ENCODE peak calls at places on chromosomes 16 and 17, in five cellular contexts. M is A549, Q is right lobe of liver, L is heart left ventricle, X is IMR-90. F is an unnamed sample.

GRCh38 chr17:66834919-66835454 is at the start of gene CACNG5:
- ATAC-seq in Q (no peak), X (peak; percentile 21), M (peak; percentile 12), L (no peak), F (no peak)

GRCh38 chr17:74545456-74546230 is at the start of gene CD300C:
- ATAC-seq in L (peak; percentile 55), Q (peak; percentile 47), M (no peak), X (no peak), F (peak; percentile 27)

GRCh38 chr16:84661418-84662060 is 13.2 kb downstream of the KLHL36 start:
- ATAC-seq in M (no peak), L (no peak), Q (no peak), X (no peak), F (no peak)

GRCh38 chr16:58537124-58537906 is 22.0 kb downstream of the SETD6 start:
- ATAC-seq in X (no peak), M (no peak), L (peak; percentile 76), Q (no peak), F (no peak)

GRCh38 chr17:27495460-27495859 is 39.2 kb downstream of the KSR1 start:
- ATAC-seq in X (no peak), M (no peak), L (no peak), Q (no peak), F (no peak)

GRCh38 chr16:88769617-88770458 is 15.2 kb downstream of the PIEZO1 start:
- ATAC-seq in L (no peak), Q (no peak), X (no peak), M (peak; percentile 49), F (no peak)

GRCh38 chr17:9434502-9435113 is 141.0 kb downstream of the STX8 start:
- ATAC-seq in M (no peak), L (no peak), X (no peak), Q (no peak), F (no peak)

GRCh38 chr16:76444823-76445222 is 167.6 kb downstream of the CNTNAP4 start:
- ATAC-seq in L (no peak), Q (no peak), X (no peak), M (no peak), F (no peak)

GRCh38 chr16:28532940-28533647 is 5.7 kb downstream of the NUPR1 start:
- ATAC-seq in M (no peak), L (no peak), X (no peak), Q (peak; percentile 55), F (no peak)

GRCh38 chr16:24208710-24209109 is 47.4 kb upstream of the CACNG3 start:
- ATAC-seq in X (no peak), L (peak; percentile 75), Q (no peak), M (no peak), F (no peak)

GRCh38 chr17:32265896-32266388 is 310 bp downstream of the RHBDL3 start:
- ATAC-seq in Q (no peak), M (peak; percentile 4), X (peak; percentile 33), L (no peak), F (peak; percentile 27)

GRCh38 chr17:31580331-31581021 is 189.0 kb downstream of the RAB11FIP4 start:
- ATAC-seq in Q (peak; percentile 79), X (peak; percentile 69), M (peak; percentile 31), L (peak; percentile 2), F (peak; percentile 58)

GRCh38 chr17:73482251-73482661 is 162.0 kb downstream of the SDK2 start:
- ATAC-seq in X (no peak), L (no peak), M (no peak), Q (no peak), F (no peak)

GRCh38 chr16:2518823-2519710 is 1.1 kb upstream of the AMDHD2 start:
- ATAC-seq in L (no peak), Q (no peak), M (peak; percentile 35), X (no peak), F (no peak)

GRCh38 chr16:52896478-52897164 is 156.1 kb downstream of the CHD9NB start:
- ATAC-seq in M (no peak), Q (no peak), L (no peak), X (no peak), F (no peak)

GRCh38 chr16:21302898-21303528 is 24.9 kb upstream of the CRYM start:
- ATAC-seq in Q (no peak), L (no peak), X (no peak), M (no peak), F (no peak)

GRCh38 chr16:14499110-14499509 is 130.9 kb downstream of the PARN start:
- ATAC-seq in L (no peak), M (no peak), X (no peak), Q (no peak), F (no peak)
- H3K4me1 ChIP-seq in L (peaks cover 17% of the 10 kb centered on the region), M (peaks cover 91% of the 10 kb centered on the region), X (peaks cover 23% of the 10 kb centered on the region), Q (no peaks in the 10 kb centered on the region), F (peaks cover 16% of the 10 kb centered on the region)

GRCh38 chr17:43211123-43211479 is 574 bp upstream of the TMEM106A start:
- ATAC-seq in L (no peak), M (no peak), Q (no peak), X (peak; percentile 3), F (no peak)

GRCh38 chr17:43211480-43212402 is at the start of gene TMEM106A:
- ATAC-seq in X (peak; percentile 88), M (peak; percentile 90), Q (peak; percentile 87), L (peak; percentile 94), F (peak; percentile 91)

GRCh38 chr17:43210576-43210975 is 1.1 kb upstream of the TMEM106A start:
- ATAC-seq in M (no peak), Q (no peak), X (no peak), L (no peak), F (no peak)

GRCh38 chr17:43213545-43213944 is 1.9 kb downstream of the TMEM106A start:
- ATAC-seq in Q (peak; percentile 35), M (no peak), X (no peak), L (no peak), F (no peak)

DNA sequence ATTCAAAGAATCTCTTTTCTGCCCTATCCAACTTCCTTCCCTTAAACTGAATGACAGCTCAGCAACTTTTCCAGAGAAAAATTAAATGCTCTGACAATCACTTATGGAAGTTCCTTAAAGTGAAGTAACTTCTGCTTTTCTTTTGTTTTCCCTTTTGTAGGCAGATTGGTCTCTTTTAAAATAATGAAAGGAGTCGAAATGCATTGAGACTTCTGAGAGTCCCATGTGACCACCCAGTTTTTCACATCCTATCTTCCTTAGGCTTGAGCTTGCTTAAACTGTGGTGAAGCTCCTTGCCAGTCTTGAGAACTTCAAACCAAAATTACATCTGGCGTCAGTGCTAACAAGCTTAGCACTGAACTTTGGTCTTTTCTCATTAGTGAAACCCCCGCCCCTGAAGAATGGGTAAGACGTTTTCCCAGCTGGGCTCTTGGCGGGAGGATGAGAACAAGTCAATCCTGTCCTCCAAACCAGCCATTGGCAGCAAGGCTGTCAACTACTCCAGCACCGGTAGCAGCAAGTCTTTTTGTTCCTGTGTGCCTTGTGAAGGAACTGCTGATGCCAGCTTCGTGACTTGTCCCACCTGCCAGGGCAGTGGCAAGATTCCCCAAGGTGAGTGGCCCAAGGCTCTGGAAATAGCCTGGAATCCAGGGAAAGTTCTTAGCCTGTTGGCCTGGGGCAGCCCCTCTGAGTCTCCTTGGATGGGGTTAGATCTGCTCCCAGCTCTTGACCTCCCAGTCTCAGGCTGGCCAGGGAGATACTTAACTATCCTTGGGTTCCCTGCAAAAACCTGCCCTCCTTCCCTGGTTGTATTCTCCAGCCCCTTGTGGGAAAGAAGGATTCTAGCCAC is 1.2 kb downstream of the TMEM106A start:
- ATAC-seq in X (no peak), Q (no peak), M (no peak), L (peak; percentile 26), F (no peak)
- H3K4me3 ChIP-seq in X (peak overlapping the region; percentile 74), Q (peak overlapping the region; percentile 57), M (peak overlapping the region; percentile 51), L (peak overlapping the region; percentile 61), F (no peak overlapping the region)

GRCh38 chr16:92431-93339 is 14.7 kb downstream of the MPG start:
- ATAC-seq in X (no peak), M (no peak), Q (no peak), L (no peak), F (no peak)

GRCh38 chr16:88613-89012 is 10.6 kb downstream of the MPG start:
- ATAC-seq in Q (no peak), L (no peak), X (no peak), M (no peak), F (no peak)

GRCh38 chr16:86483-86952 is 8.5 kb downstream of the MPG start:
- ATAC-seq in M (no peak), L (no peak), X (no peak), Q (peak; percentile 4), F (no peak)

GRCh38 chr16:91484-91883 is 13.5 kb downstream of the MPG start:
- ATAC-seq in Q (peak; percentile 5), X (peak; percentile 5), M (no peak), L (peak; percentile 88), F (no peak)

DNA sequence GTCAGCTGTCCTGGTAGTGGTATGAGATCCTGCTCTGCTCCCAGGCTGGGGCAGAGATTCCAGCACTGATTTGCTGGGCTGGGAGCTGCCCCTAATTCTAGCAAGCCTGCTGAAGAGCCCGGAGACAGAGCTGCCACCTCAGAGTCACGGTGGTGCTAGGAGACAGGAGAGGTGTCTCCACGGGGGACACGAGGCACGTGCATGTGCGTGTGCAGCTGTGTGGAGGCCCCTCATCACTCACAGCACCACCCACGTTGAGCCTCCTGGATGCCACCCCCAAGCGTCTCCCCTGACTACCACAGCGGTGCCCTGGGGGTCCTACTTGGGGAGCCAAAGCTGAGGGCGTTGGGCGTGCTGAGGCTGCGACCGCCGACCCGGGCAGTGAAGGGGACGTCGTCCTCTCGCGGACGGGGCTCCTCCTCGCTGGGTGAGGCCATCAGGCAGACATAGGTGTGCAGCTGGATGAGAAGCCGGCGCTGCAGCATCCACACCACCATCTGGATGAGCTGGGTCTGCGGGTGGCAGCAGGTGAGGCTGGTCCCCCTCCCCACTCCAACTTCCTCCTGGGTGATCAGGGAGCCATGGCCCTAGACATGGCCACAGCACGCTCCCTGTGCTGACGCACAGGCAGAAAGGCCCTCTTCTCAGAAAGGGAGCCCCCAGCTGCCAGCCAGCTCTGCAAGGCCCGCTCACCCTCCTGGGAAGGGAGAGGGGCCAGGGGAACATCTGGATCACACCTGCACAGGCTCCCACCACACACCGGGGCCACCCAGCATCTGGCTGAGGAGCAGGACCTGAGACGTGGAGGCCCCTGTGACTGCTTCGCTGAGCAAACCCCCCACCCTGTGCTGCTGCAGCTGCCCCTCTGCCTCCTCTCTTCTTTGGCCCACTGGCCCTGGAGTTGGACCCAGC is 11.6 kb downstream of the MPG start:
- ATAC-seq in Q (no peak), L (no peak), X (no peak), M (no peak), F (no peak)
- TF ChIP-seq POLR2A in Q (no peak), L (no peak), X (no peak), M (no peak), F (no peak)

GRCh38 chr16:56202036-56202435 is 10.7 kb downstream of the GNAO1 start:
- ATAC-seq in Q (peak; percentile 71), X (no peak), M (no peak), L (no peak), F (no peak)

GRCh38 chr16:56201030-56201429 is 9.7 kb downstream of the GNAO1 start:
- ATAC-seq in L (peak; percentile 43), Q (peak; percentile 20), X (no peak), M (no peak), F (no peak)

GRCh38 chr16:56199164-56199563 is 7.9 kb downstream of the GNAO1 start:
- ATAC-seq in X (no peak), L (no peak), Q (no peak), M (no peak), F (no peak)

GRCh38 chr16:56204836-56205235 is 13.5 kb downstream of the GNAO1 start:
- ATAC-seq in M (no peak), X (no peak), L (no peak), Q (no peak), F (no peak)

DNA sequence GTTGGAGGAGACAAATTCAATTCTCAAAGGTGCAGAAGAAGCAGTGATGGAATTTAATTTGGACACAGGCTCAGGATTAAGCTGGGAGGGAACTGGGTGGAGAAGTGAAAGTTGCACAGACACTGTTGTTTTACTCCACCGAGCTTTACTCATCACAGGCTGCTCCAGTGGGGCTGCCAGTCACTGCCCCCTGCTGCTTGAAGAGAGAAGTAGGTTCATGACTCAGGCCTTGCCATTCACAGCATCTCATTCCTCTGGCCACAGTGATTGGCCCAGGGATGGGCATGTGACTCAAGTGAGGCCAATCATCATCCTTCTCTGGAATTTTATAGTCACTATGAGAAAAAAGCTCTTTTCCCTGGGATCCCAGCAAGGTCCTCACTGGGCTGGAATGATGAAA is 11.8 kb downstream of the GNAO1 start:
- ATAC-seq in M (peak; percentile 84), L (peak; percentile 59), X (peak; percentile 46), Q (peak; percentile 79), F (no peak)
- H3K4me1 ChIP-seq in M (no peaks in the 10 kb centered on the region), L (peaks cover 9% of the 10 kb centered on the region), X (no peaks in the 10 kb centered on the region), Q (peaks cover 4% of the 10 kb centered on the region), F (no peaks in the 10 kb centered on the region)

F was measured in gastroesophageal sphincter.